ENCODE peak calls at places on chromosomes 6 and 20, in seven cellular contexts. One of them, this sample, is unnamed.

GRCh38 chr6:61887425-61887824 is 398.6 kb downstream of the KHDRBS2 start:
- DNase-seq in gastrocnemius medialis: no peak
- DNase-seq in heart right ventricle: no peak
- DNase-seq in keratinocyte: no peak
- DNase-seq in GM06990: no peak
- DNase-seq in left ventricle myocardium inferior: no peak
- DNase-seq in B cell: no peak
- DNase-seq in this sample: no peak

GRCh38 chr20:63539441-63540370 is 2.5 kb upstream of the PTK6 start:
- DNase-seq in gastrocnemius medialis: no peak
- DNase-seq in heart right ventricle: no peak
- DNase-seq in keratinocyte: no peak
- DNase-seq in GM06990: no peak
- DNase-seq in left ventricle myocardium inferior: no peak
- DNase-seq in B cell: no peak
- DNase-seq in this sample: no peak

GRCh38 chr6:101232946-101233345 is 160.6 kb upstream of the GRIK2 start:
- DNase-seq in gastrocnemius medialis: no peak
- DNase-seq in heart right ventricle: no peak
- DNase-seq in keratinocyte: no peak
- DNase-seq in GM06990: no peak
- DNase-seq in left ventricle myocardium inferior: no peak
- DNase-seq in B cell: no peak
- DNase-seq in this sample: no peak

GRCh38 chr20:341682-342081 is 5.2 kb upstream of the NRSN2 start:
- DNase-seq in gastrocnemius medialis: no peak
- DNase-seq in heart right ventricle: no peak
- DNase-seq in keratinocyte: peak; percentile 93
- DNase-seq in GM06990: no peak
- DNase-seq in left ventricle myocardium inferior: no peak
- DNase-seq in B cell: no peak
- DNase-seq in this sample: no peak

GRCh38 chr6:44397424-44398169 is 10.1 kb downstream of the CDC5L start:
- DNase-seq in gastrocnemius medialis: no peak
- DNase-seq in heart right ventricle: no peak
- DNase-seq in keratinocyte: no peak
- DNase-seq in GM06990: no peak
- DNase-seq in left ventricle myocardium inferior: no peak
- DNase-seq in B cell: no peak
- DNase-seq in this sample: no peak

GRCh38 chr6:131600696-131601095 is 27.3 kb downstream of the MED23 start:
- DNase-seq in gastrocnemius medialis: no peak
- DNase-seq in heart right ventricle: no peak
- DNase-seq in keratinocyte: no peak
- DNase-seq in GM06990: no peak
- DNase-seq in left ventricle myocardium inferior: no peak
- DNase-seq in B cell: no peak
- DNase-seq in this sample: no peak

GRCh38 chr6:112434896-112435295 is 87.8 kb downstream of the RFPL4B start:
- DNase-seq in gastrocnemius medialis: no peak
- DNase-seq in heart right ventricle: no peak
- DNase-seq in keratinocyte: no peak
- DNase-seq in GM06990: no peak
- DNase-seq in left ventricle myocardium inferior: no peak
- DNase-seq in B cell: no peak
- DNase-seq in this sample: no peak

GRCh38 chr20:47355489-47356219 is 845 bp downstream of the ZMYND8 start:
- DNase-seq in gastrocnemius medialis: no peak
- DNase-seq in heart right ventricle: no peak
- DNase-seq in keratinocyte: no peak
- DNase-seq in GM06990: no peak
- DNase-seq in left ventricle myocardium inferior: no peak
- DNase-seq in B cell: peak; percentile 20
- DNase-seq in this sample: peak; percentile 17

GRCh38 chr6:14754636-14755513 is 491.0 kb upstream of the JARID2 start:
- DNase-seq in gastrocnemius medialis: no peak
- DNase-seq in heart right ventricle: no peak
- DNase-seq in keratinocyte: no peak
- DNase-seq in GM06990: no peak
- DNase-seq in left ventricle myocardium inferior: no peak
- DNase-seq in B cell: no peak
- DNase-seq in this sample: no peak

GRCh38 chr6:159074120-159074684 is 29.4 kb upstream of the TAGAP start:
- DNase-seq in gastrocnemius medialis: no peak
- DNase-seq in heart right ventricle: no peak
- DNase-seq in keratinocyte: no peak
- DNase-seq in GM06990: no peak
- DNase-seq in left ventricle myocardium inferior: no peak
- DNase-seq in B cell: no peak
- DNase-seq in this sample: no peak

GRCh38 chr20:10131612-10132345 is 86.9 kb upstream of the SNAP25 start:
- DNase-seq in gastrocnemius medialis: no peak
- DNase-seq in heart right ventricle: peak; percentile 71
- DNase-seq in keratinocyte: no peak
- DNase-seq in GM06990: no peak
- DNase-seq in left ventricle myocardium inferior: peak; percentile 64
- DNase-seq in B cell: no peak
- DNase-seq in this sample: no peak

GRCh38 chr6:89430563-89430962 is 2.4 kb upstream of the ANKRD6 start:
- DNase-seq in gastrocnemius medialis: no peak
- DNase-seq in heart right ventricle: no peak
- DNase-seq in keratinocyte: no peak
- DNase-seq in GM06990: no peak
- DNase-seq in left ventricle myocardium inferior: no peak
- DNase-seq in B cell: no peak
- DNase-seq in this sample: no peak

GRCh38 chr6:45709834-45710233 is 305.8 kb downstream of the CLIC5 start:
- DNase-seq in gastrocnemius medialis: no peak
- DNase-seq in heart right ventricle: no peak
- DNase-seq in keratinocyte: no peak
- DNase-seq in GM06990: peak; percentile 33
- DNase-seq in left ventricle myocardium inferior: no peak
- DNase-seq in B cell: no peak
- DNase-seq in this sample: no peak

GRCh38 chr6:80523531-80523970 is 417.1 kb downstream of the BCKDHB start:
- DNase-seq in gastrocnemius medialis: no peak
- DNase-seq in heart right ventricle: peak; percentile 11
- DNase-seq in keratinocyte: no peak
- DNase-seq in GM06990: no peak
- DNase-seq in left ventricle myocardium inferior: no peak
- DNase-seq in B cell: no peak
- DNase-seq in this sample: no peak
- TF ChIP-seq CTCF in gastrocnemius medialis: peak; percentile 37
- TF ChIP-seq CTCF in heart right ventricle: no peak
- TF ChIP-seq CTCF in keratinocyte: peak; percentile 51
- TF ChIP-seq CTCF in GM06990: peak; percentile 15
- TF ChIP-seq CTCF in left ventricle myocardium inferior: no peak
- TF ChIP-seq CTCF in B cell: no peak
- TF ChIP-seq CTCF in this sample: no peak

DNA sequence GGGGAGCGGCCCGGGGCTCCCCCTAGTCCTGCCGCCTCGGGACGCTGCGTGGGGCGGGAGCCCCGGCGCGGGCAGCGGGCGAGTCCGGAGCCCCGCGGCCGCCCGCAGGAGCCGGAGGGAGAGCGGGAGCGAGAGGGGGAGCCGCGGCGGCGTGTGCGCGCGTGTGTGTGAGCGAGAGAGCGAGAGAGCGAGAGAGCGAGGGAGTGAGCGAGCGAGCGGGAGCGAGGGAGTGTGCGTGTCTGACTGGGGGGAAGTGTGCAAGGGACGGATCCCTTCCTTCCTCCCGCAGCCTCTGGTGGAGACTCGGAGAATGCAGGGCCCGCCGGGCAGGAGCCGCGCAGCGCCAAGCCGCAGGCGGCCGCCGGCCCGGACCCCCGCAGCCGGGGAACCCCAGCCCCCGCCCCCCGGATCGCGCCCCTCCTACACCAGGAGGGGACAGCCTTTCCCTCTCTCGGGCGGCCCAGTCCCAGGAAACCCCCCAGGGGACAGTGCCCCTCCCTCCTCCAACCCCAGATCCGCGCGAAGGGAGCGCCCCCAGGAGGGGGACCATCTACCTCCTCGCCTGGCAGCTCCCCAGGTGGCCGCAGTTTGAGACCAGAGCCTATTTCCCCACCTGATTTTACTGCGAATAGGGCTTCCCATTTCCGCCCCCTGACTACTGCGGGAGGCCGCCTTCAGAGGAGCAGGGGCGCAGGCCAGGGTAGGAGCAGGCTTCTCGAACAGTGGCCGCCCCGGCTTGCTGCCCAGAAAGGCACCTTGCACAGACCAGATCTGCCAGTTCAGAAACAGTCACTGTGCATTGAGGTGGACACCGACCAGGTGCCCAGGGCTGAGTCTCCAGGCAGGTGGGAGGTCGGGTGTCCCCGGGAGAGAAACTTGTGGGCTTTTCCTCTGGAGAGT is at the start of gene CDH22:
- DNase-seq in gastrocnemius medialis: no peak
- DNase-seq in heart right ventricle: peak; percentile 36
- DNase-seq in keratinocyte: no peak
- DNase-seq in GM06990: peak; percentile 29
- DNase-seq in left ventricle myocardium inferior: peak; percentile 37
- DNase-seq in B cell: peak; percentile 50
- DNase-seq in this sample: peak; percentile 22
- TF ChIP-seq CTCF in gastrocnemius medialis: peak; percentile 43
- TF ChIP-seq CTCF in heart right ventricle: peak; percentile 52
- TF ChIP-seq CTCF in keratinocyte: peak; percentile 44
- TF ChIP-seq CTCF in GM06990: peak; percentile 26
- TF ChIP-seq CTCF in left ventricle myocardium inferior: peak; percentile 67
- TF ChIP-seq CTCF in B cell: peak; percentile 18
- TF ChIP-seq CTCF in this sample: no peak

GRCh38 chr20:13784893-13785715 is at the start of the genes ESF1 and NDUFAF5:
- DNase-seq in gastrocnemius medialis: peak; percentile 92
- DNase-seq in heart right ventricle: peak; percentile 92
- DNase-seq in keratinocyte: peak; percentile 85
- DNase-seq in GM06990: peak; percentile 93
- DNase-seq in left ventricle myocardium inferior: peak; percentile 93
- DNase-seq in B cell: peak; percentile 92
- DNase-seq in this sample: peak; percentile 85

GRCh38 chr20:13791562-13792459 is 7.0 kb downstream of the NDUFAF5 start:
- DNase-seq in gastrocnemius medialis: no peak
- DNase-seq in heart right ventricle: no peak
- DNase-seq in keratinocyte: no peak
- DNase-seq in GM06990: no peak
- DNase-seq in left ventricle myocardium inferior: no peak
- DNase-seq in B cell: no peak
- DNase-seq in this sample: no peak

GRCh38 chr20:13790708-13791107 is 5.9 kb downstream of the NDUFAF5 start:
- DNase-seq in gastrocnemius medialis: no peak
- DNase-seq in heart right ventricle: no peak
- DNase-seq in keratinocyte: no peak
- DNase-seq in GM06990: no peak
- DNase-seq in left ventricle myocardium inferior: no peak
- DNase-seq in B cell: no peak
- DNase-seq in this sample: no peak

GRCh38 chr20:13786143-13786828 is 1.5 kb downstream of the NDUFAF5 start:
- DNase-seq in gastrocnemius medialis: no peak
- DNase-seq in heart right ventricle: no peak
- DNase-seq in keratinocyte: no peak
- DNase-seq in GM06990: no peak
- DNase-seq in left ventricle myocardium inferior: no peak
- DNase-seq in B cell: no peak
- DNase-seq in this sample: no peak

DNA sequence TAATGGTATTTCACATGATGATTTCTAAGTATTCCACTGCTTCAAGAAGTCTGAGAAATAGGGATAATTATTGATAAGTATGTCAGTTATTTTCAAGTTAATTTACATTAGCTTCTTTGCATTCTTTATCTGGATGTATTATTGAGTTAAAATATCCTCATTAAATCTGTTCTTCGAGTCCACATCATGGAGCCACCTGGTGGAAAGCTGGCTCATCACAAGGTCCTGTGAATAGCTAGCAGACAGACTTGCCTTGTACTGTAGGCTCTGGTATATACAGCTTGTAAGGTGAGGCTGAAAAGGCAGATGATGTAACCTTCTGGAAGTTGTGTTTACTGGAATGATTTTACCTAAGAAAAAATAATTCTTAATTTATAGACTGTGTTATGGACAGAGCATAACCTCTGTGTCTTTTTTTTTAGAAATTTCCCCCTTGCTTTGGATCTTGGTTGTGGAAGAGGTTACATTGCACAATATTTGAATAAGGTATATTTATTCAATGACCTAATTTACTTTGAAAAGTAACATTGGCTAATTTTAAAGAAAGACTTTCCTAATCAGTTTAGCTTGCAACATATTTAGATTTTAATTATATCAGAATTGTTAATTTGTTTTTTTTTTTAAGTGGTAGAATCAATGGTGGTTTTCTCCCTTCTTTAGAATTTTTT is 3.5 kb downstream of the NDUFAF5 start:
- DNase-seq in gastrocnemius medialis: no peak
- DNase-seq in heart right ventricle: no peak
- DNase-seq in keratinocyte: peak; percentile 35
- DNase-seq in GM06990: no peak
- DNase-seq in left ventricle myocardium inferior: no peak
- DNase-seq in B cell: peak; percentile 33
- DNase-seq in this sample: no peak
- TF ChIP-seq CTCF in gastrocnemius medialis: peak; percentile 42
- TF ChIP-seq CTCF in heart right ventricle: peak; percentile 45
- TF ChIP-seq CTCF in keratinocyte: peak; percentile 68
- TF ChIP-seq CTCF in GM06990: peak; percentile 55
- TF ChIP-seq CTCF in left ventricle myocardium inferior: peak; percentile 58
- TF ChIP-seq CTCF in B cell: peak; percentile 55
- TF ChIP-seq CTCF in this sample: no peak

GRCh38 chr6:12637960-12638641 is 78.5 kb upstream of the PHACTR1 start:
- DNase-seq in gastrocnemius medialis: no peak
- DNase-seq in heart right ventricle: peak; percentile 31
- DNase-seq in keratinocyte: peak; percentile 11
- DNase-seq in GM06990: peak; percentile 18
- DNase-seq in left ventricle myocardium inferior: peak; percentile 28
- DNase-seq in B cell: peak; percentile 31
- DNase-seq in this sample: no peak

GRCh38 chr6:12635813-12636212 is 80.8 kb upstream of the PHACTR1 start:
- DNase-seq in gastrocnemius medialis: no peak
- DNase-seq in heart right ventricle: no peak
- DNase-seq in keratinocyte: no peak
- DNase-seq in GM06990: no peak
- DNase-seq in left ventricle myocardium inferior: no peak
- DNase-seq in B cell: no peak
- DNase-seq in this sample: no peak

GRCh38 chr6:12640438-12640837 is 76.1 kb upstream of the PHACTR1 start:
- DNase-seq in gastrocnemius medialis: no peak
- DNase-seq in heart right ventricle: no peak
- DNase-seq in keratinocyte: no peak
- DNase-seq in GM06990: no peak
- DNase-seq in left ventricle myocardium inferior: no peak
- DNase-seq in B cell: no peak
- DNase-seq in this sample: no peak

GRCh38 chr6:12635375-12635774 is 81.2 kb upstream of the PHACTR1 start:
- DNase-seq in gastrocnemius medialis: no peak
- DNase-seq in heart right ventricle: no peak
- DNase-seq in keratinocyte: no peak
- DNase-seq in GM06990: no peak
- DNase-seq in left ventricle myocardium inferior: no peak
- DNase-seq in B cell: no peak
- DNase-seq in this sample: no peak

DNA sequence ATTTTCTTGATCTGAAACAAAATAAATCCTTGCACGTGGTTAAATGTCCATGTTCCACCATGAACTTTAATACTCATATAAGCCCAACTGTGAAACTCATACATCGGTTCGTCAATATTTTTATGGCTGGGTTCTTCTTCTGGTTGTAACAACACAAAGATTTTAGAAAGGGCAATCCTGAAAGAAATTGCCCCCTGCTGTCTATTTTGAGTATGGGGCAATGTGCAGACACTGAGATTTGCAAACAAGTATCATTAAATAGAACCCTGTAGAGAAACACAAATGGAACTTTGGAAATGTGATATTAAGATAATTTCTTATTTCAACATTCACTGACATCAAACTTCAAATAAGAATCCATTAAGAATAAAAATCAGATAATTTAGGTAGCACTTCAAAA is 80.2 kb upstream of the PHACTR1 start:
- DNase-seq in gastrocnemius medialis: no peak
- DNase-seq in heart right ventricle: no peak
- DNase-seq in keratinocyte: no peak
- DNase-seq in GM06990: no peak
- DNase-seq in left ventricle myocardium inferior: no peak
- DNase-seq in B cell: no peak
- DNase-seq in this sample: no peak
- TF ChIP-seq CTCF in gastrocnemius medialis: no peak
- TF ChIP-seq CTCF in heart right ventricle: peak; percentile 9
- TF ChIP-seq CTCF in keratinocyte: no peak
- TF ChIP-seq CTCF in GM06990: no peak
- TF ChIP-seq CTCF in left ventricle myocardium inferior: no peak
- TF ChIP-seq CTCF in B cell: no peak
- TF ChIP-seq CTCF in this sample: no peak

This sample was measured in natural killer cell.